ENCODE peak calls at places on chromosomes 3 and 15, in eight cellular contexts. A is A549; E is tibial artery; Q is NB4; R is progenitor cell of endocrine pancreas; L is CD8-positive, alpha-beta T cell; O is GM10248; B is right lobe of liver. J is an unnamed sample.

GRCh38 chr3:64815691-64816225 is 128.0 kb upstream of the ADAMTS9 start:
- DNase-seq in A (no peak), B (no peak), O (no peak), Q (no peak), R (no peak), E (no peak), L (no peak), J (no peak)

GRCh38 chr3:34090876-34091275 is 292.4 kb downstream of the PDCD6IP start:
- DNase-seq in L (no peak), E (no peak), O (no peak), A (no peak), R (no peak), B (no peak), Q (no peak), J (no peak)

GRCh38 chr3:81723732-81724313 is 37.6 kb downstream of the GBE1 start:
- DNase-seq in R (no peak), E (no peak), B (no peak), L (no peak), O (peak), Q (no peak), A (no peak), J (peak)

GRCh38 chr15:84832446-84833040 is 15.4 kb downstream of the ALPK3 start:
- DNase-seq in L (no peak), B (no peak), Q (no peak), O (no peak), R (no peak), A (no peak), E (no peak), J (no peak)

GRCh38 chr3:195911946-195912270 is 3.6 kb upstream of the TNK2 start:
- DNase-seq in L (no peak), Q (peak), O (no peak), B (no peak), R (no peak), E (peak), A (no peak), J (peak)

GRCh38 chr3:30546934-30547333 is 59.5 kb upstream of the TGFBR2 start:
- DNase-seq in L (no peak), Q (no peak), R (no peak), B (no peak), O (no peak), A (no peak), E (no peak), J (no peak)

GRCh38 chr15:34342737-34343575 is at the start of the genes NOP10 and NUTM1:
- DNase-seq in O (peak), L (peak), R (peak), E (peak), Q (peak), B (peak), A (peak), J (peak)

GRCh38 chr15:40308844-40309189 is 1.1 kb upstream of the PLCB2 start:
- DNase-seq in R (no peak), Q (peak), L (no peak), E (no peak), A (no peak), B (peak), O (no peak), J (no peak)

GRCh38 chr3:184757010-184757651 is 45.3 kb upstream of the MAGEF1 start:
- DNase-seq in R (no peak), L (no peak), A (no peak), O (no peak), Q (no peak), B (no peak), E (peak), J (peak)

GRCh38 chr3:123156276-123156995 is 45.3 kb upstream of the SEC22A start:
- DNase-seq in E (no peak), B (no peak), R (no peak), A (no peak), L (no peak), Q (no peak), O (no peak), J (no peak)

GRCh38 chr15:77869021-77869895 is 208.3 kb downstream of the TBC1D2B start:
- DNase-seq in L (no peak), Q (no peak), O (no peak), R (no peak), A (no peak), B (no peak), E (peak), J (no peak)

GRCh38 chr15:74382004-74382816 is 14.8 kb upstream of the CYP11A1 start:
- DNase-seq in L (peak), E (peak), B (peak), Q (peak), O (peak), R (peak), A (peak), J (peak)

GRCh38 chr15:62742409-62743171 is 300.0 kb upstream of the TPM1 start:
- DNase-seq in L (peak), Q (peak), E (peak), O (peak), B (peak), A (peak), R (no peak), J (peak)

GRCh38 chr15:63983071-63983711 is 63.1 kb downstream of the DAPK2 start:
- DNase-seq in A (no peak), Q (peak), B (peak), E (no peak), R (no peak), L (no peak), O (no peak), J (no peak)

GRCh38 chr15:39896837-39897236 is 23.2 kb downstream of the GPR176 start:
- DNase-seq in B (no peak), O (no peak), A (no peak), E (no peak), R (no peak), L (no peak), Q (no peak), J (peak)

GRCh38 chr15:89299896-89300295 is 34.7 kb downstream of the POLG start:
- DNase-seq in A (no peak), R (no peak), B (no peak), Q (no peak), O (no peak), L (no peak), E (no peak), J (peak)

GRCh38 chr3:111582114-111582461 is 13.1 kb downstream of the ZBED2 start:
- DNase-seq in A (peak), R (no peak), L (no peak), E (no peak), Q (no peak), O (no peak), B (no peak), J (peak)

GRCh38 chr15:99703603-99704443 is 29.4 kb downstream of the LYSMD4 start:
- DNase-seq in A (peak), E (no peak), L (no peak), R (no peak), O (peak), B (no peak), Q (peak), J (peak)

GRCh38 chr15:22262613-22263020 is 182.3 kb downstream of the OR4M2 start:
- DNase-seq in B (peak), A (peak), E (no peak), L (peak), Q (peak), O (no peak), R (no peak), J (no peak)

GRCh38 chr3:31377045-31377642 is 155.6 kb upstream of the STT3B start:
- DNase-seq in R (no peak), O (no peak), E (no peak), B (no peak), A (peak), Q (peak), L (no peak), J (peak)

GRCh38 chr15:90376789-90377188 is 11.3 kb upstream of the IQGAP1 start:
- DNase-seq in E (no peak), Q (peak), B (no peak), O (no peak), A (no peak), L (peak), R (no peak), J (no peak)

GRCh38 chr3:69318410-69318809 is 67.5 kb downstream of the FRMD4B start:
- DNase-seq in A (no peak), L (no peak), O (no peak), Q (no peak), B (no peak), R (no peak), E (no peak), J (no peak)

GRCh38 chr15:62591842-62592838 is 427.1 kb upstream of the C2CD4B start:
- DNase-seq in R (no peak), Q (no peak), L (no peak), B (no peak), O (no peak), A (no peak), E (no peak), J (peak)

GRCh38 chr3:172102123-172102882 is 62.9 kb downstream of the FNDC3B start:
- DNase-seq in L (peak), Q (peak), R (no peak), O (no peak), A (no peak), E (no peak), B (no peak), J (no peak)

GRCh38 chr3:194268659-194269487 is 82.3 kb downstream of the CPN2 start:
- DNase-seq in A (no peak), E (peak), L (no peak), R (no peak), B (no peak), O (no peak), Q (no peak), J (no peak)

GRCh38 chr3:95151590-95151989 is 1088.7 kb downstream of the NSUN3 start:
- DNase-seq in E (no peak), A (no peak), R (no peak), Q (no peak), O (no peak), B (no peak), L (no peak), J (no peak)

GRCh38 chr3:120448707-120449650 is 1.8 kb downstream of the FSTL1 start:
- DNase-seq in E (no peak), B (no peak), L (no peak), Q (no peak), R (no peak), O (no peak), A (no peak), J (peak)

GRCh38 chr3:129009266-129009665 is 8.2 kb downstream of the EFCC1 start:
- DNase-seq in E (no peak), A (no peak), O (no peak), L (no peak), B (no peak), R (no peak), Q (no peak), J (no peak)

GRCh38 chr15:89777073-89777820 is 1.1 kb downstream of the MESP2 start:
- DNase-seq in L (no peak), Q (peak), R (no peak), A (no peak), O (no peak), E (no peak), B (no peak), J (no peak)

GRCh38 chr15:47551079-47551478 is 166.2 kb upstream of the SEMA6D start:
- DNase-seq in B (no peak), A (no peak), L (no peak), O (no peak), E (no peak), R (no peak), Q (no peak), J (no peak)

GRCh38 chr15:66459818-66460615 is 37.5 kb downstream of the SNAPC5 start:
- DNase-seq in O (no peak), Q (no peak), E (no peak), A (no peak), L (no peak), B (no peak), R (no peak), J (no peak)

GRCh38 chr3:169172535-169172934 is 491.0 kb downstream of the MECOM start:
- DNase-seq in Q (no peak), A (no peak), E (no peak), O (no peak), R (no peak), B (no peak), L (no peak), J (no peak)

GRCh38 chr3:195065142-195065863 is 205.7 kb downstream of the XXYLT1 start:
- DNase-seq in L (no peak), B (no peak), O (no peak), A (no peak), Q (no peak), R (no peak), E (no peak), J (no peak)

DNA sequence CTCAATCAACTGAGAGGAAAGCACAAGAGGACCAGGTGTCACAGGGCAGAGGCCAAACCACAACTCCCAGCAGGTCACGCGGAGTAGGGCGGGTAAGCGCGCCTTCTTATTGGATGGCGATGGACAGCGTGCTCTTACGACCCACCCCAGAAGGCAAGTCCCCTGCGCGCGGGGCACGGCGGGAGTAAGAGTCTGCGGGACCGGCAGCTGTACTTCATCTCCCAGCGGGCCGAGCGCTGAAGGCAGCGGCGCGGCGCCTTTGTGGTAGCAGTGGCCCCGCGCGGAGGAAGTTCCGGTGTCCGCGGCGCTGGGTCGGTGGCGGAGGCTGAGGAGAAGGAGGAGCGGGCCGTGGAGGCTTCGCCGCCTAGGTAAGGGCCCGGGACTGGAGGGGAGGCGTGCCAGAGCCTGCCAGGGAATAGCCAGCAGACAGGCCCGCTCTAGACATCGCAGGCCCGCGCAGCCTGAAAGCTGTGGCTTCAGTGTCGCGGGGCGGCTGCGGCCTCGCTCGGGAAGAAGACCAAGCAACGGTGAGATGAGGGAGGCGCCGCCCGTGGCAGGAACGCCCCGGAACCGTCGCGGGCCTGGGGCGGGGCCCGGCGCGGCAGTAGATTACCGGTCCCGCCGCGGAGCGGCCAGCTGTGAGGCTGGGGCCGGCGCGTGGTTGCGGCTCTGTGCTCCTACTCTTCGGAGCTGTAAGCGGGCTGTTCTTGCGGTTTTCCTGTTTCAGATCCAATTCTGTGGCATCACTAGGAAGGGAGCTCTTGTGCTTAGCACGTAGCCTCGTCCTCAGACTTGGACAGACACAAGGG is at the start of gene RBM6:
- DNase-seq in B (peak), E (peak), Q (peak), R (peak), A (peak), L (peak), O (peak), J (peak)
- TF ChIP-seq CTCF in B (no peak), E (no peak), Q (no peak), R (no peak), A (no peak), L (no peak), O (no peak), J (no peak)

GRCh38 chr3:18843930-18844329 is 304.4 kb upstream of the KCNH8 start:
- DNase-seq in Q (no peak), R (no peak), B (no peak), L (no peak), A (no peak), E (no peak), O (no peak), J (no peak)

GRCh38 chr3:18843188-18843587 is 305.1 kb upstream of the KCNH8 start:
- DNase-seq in E (no peak), Q (no peak), B (no peak), A (no peak), R (no peak), L (no peak), O (no peak), J (no peak)

GRCh38 chr3:18853269-18853668 is 295.0 kb upstream of the KCNH8 start:
- DNase-seq in R (no peak), A (no peak), O (no peak), E (no peak), L (no peak), B (no peak), Q (no peak), J (no peak)

DNA sequence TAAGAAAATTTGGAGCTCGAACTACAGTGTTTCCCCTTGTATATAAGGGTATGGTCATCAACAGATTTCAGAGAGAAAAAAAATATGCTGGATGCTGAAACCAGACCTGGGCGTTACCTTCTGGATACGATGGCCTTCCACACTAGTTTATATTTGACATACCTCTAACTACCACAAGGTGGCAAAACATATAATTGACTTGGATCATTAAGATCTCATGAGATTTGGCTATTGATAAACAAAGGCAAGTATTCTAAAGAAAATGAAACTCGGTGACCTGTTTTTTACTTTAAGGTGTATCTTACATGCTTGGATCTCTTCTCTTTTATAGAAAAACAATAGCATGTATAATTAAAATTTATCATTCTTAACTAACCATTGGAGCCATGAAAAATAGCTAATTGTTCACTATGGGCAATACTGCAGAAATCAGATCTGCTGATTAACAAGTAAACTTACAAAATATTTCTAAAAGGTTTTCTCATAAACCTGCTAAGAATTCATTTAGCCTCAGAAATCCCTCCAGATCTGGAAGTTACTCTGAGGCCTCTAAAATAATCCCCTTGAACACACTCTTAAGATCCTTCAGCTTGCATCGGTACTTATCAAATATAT is 300.6 kb upstream of the KCNH8 start:
- DNase-seq in A (peak), E (no peak), L (no peak), Q (peak), O (peak), B (no peak), R (no peak), J (no peak)
- TF ChIP-seq CTCF in A (peak), E (no peak), L (peak), Q (peak), O (peak), B (peak), R (peak), J (no peak)

GRCh38 chr3:55507808-55508207 is 20.7 kb upstream of the WNT5A start:
- DNase-seq in Q (no peak), O (no peak), L (no peak), B (no peak), E (no peak), R (no peak), A (no peak), J (no peak)

GRCh38 chr3:55501905-55502304 is 14.8 kb upstream of the WNT5A start:
- DNase-seq in B (no peak), Q (no peak), O (no peak), E (no peak), L (no peak), A (no peak), R (no peak), J (peak)

GRCh38 chr3:55500555-55501340 is 13.6 kb upstream of the WNT5A start:
- DNase-seq in A (no peak), O (no peak), Q (no peak), L (no peak), B (no peak), R (no peak), E (no peak), J (no peak)

GRCh38 chr3:55508335-55508734 is 21.2 kb upstream of the WNT5A start:
- DNase-seq in R (no peak), A (no peak), L (no peak), E (no peak), B (no peak), Q (no peak), O (no peak), J (no peak)

GRCh38 chr3:55505776-55506175 is 18.7 kb upstream of the WNT5A start:
- DNase-seq in O (no peak), Q (no peak), L (no peak), E (no peak), A (no peak), R (no peak), B (no peak), J (no peak)
- TF ChIP-seq CTCF in O (no peak), Q (no peak), L (no peak), E (no peak), A (no peak), R (no peak), B (no peak), J (no peak)

GRCh38 chr3:98651766-98652077 is 58.3 kb upstream of the CPOX start:
- DNase-seq in E (no peak), L (no peak), R (no peak), A (no peak), Q (no peak), O (no peak), B (no peak), J (no peak)

GRCh38 chr3:98655666-98656065 is 62.3 kb upstream of the CPOX start:
- DNase-seq in R (no peak), A (no peak), O (no peak), L (no peak), B (no peak), E (no peak), Q (no peak), J (peak)

GRCh38 chr3:98662699-98663098 is 69.3 kb upstream of the CPOX start:
- DNase-seq in L (no peak), B (no peak), O (no peak), E (no peak), A (no peak), R (no peak), Q (no peak), J (no peak)

DNA sequence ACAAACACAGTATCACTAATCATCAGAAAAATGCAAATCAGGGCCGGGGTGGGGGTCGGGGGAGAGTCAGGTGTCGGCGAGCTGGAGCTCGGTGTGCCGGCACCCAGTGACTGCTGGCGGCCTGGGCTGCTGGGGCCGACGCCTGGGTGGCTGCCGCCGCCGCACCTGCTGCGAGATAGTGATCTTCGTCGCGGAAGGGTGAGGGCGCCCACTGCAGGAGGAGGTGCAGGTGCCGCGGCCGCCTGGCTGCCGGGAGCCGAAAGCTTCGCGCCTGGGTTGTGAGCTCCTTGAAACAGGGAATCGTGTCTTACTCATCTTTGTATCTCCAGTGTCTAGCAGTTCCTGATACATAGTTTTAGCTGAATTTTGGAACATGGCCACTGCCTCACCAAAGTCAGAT is 64.0 kb upstream of the CPOX start:
- DNase-seq in Q (peak), B (peak), E (no peak), A (peak), O (peak), R (peak), L (no peak), J (peak)
- TF ChIP-seq CTCF in Q (peak), B (peak), E (no peak), A (peak), O (peak), R (peak), L (no peak), J (peak)

J was measured in fibroblast of the aortic adventitia.